ENCODE peak calls at places on chromosome 13, in five cellular contexts. J is neuronal stem cell, S is H1, K is H9, T is mesenchymal stem cell. X is an unnamed sample.

GRCh38 chr13:101714195-101714594 is 261.7 kb downstream of the ITGBL1 start:
- DNase-seq in S (no peak), T (no peak), J (no peak), K (no peak), X (no peak)

GRCh38 chr13:95710313-95710712 is 33.4 kb downstream of the DNAJC3 start:
- DNase-seq in T (peak), K (no peak), S (no peak), J (no peak), X (no peak)

GRCh38 chr13:52852444-52852843 is 4.0 kb upstream of the PCDH8 start:
- DNase-seq in S (no peak), J (no peak), T (no peak), K (no peak), X (no peak)

GRCh38 chr13:45678282-45678681 is 23.8 kb upstream of the CBY2 start:
- DNase-seq in K (no peak), T (no peak), S (no peak), J (peak), X (peak)

GRCh38 chr13:77565635-77566034 is 30.1 kb downstream of the SCEL start:
- DNase-seq in J (peak), T (peak), K (no peak), S (no peak), X (peak)

GRCh38 chr13:99865420-99865930 is 106.1 kb downstream of the ZIC5 start:
- DNase-seq in T (no peak), S (no peak), K (no peak), J (no peak), X (no peak)

GRCh38 chr13:112510002-112510780 is 77.8 kb downstream of the TUBGCP3 start:
- DNase-seq in J (peak), K (peak), T (peak), S (peak), X (peak)

GRCh38 chr13:44354322-44354721 is 19.3 kb upstream of the SERP2 start:
- DNase-seq in T (no peak), K (no peak), S (no peak), J (no peak), X (no peak)

GRCh38 chr13:47846886-47847285 is 154.2 kb downstream of the SUCLA2 start:
- DNase-seq in S (no peak), T (peak), K (no peak), J (no peak), X (no peak)

GRCh38 chr13:112140366-112140765 is 73.4 kb downstream of the SOX1 start:
- DNase-seq in K (no peak), T (no peak), J (no peak), S (no peak), X (no peak)

GRCh38 chr13:107551521-107551920 is 663.8 kb downstream of the LIG4 start:
- DNase-seq in T (no peak), J (no peak), S (no peak), K (no peak), X (no peak)

GRCh38 chr13:39876258-39876657 is 220.8 kb downstream of the COG6 start:
- DNase-seq in K (no peak), T (peak), S (no peak), J (no peak), X (peak)

GRCh38 chr13:45196091-45196490 is 4.8 kb downstream of the KCTD4 start:
- DNase-seq in K (no peak), T (no peak), S (no peak), J (no peak), X (no peak)

GRCh38 chr13:27634231-27634630 is 12.5 kb downstream of the POLR1D start:
- DNase-seq in T (no peak), K (no peak), S (no peak), J (no peak), X (no peak)

GRCh38 chr13:36959438-36960116 is 39.5 kb upstream of the SMAD9 start:
- DNase-seq in T (no peak), K (no peak), S (no peak), J (no peak), X (no peak)

GRCh38 chr13:25018729-25019115 is 77.2 kb upstream of the PABPC3 start:
- DNase-seq in K (peak), J (no peak), T (no peak), S (no peak), X (no peak)

GRCh38 chr13:94705081-94705751 is 7.1 kb downstream of the SOX21 start:
- DNase-seq in T (no peak), J (no peak), S (peak), K (peak), X (no peak)

DNA sequence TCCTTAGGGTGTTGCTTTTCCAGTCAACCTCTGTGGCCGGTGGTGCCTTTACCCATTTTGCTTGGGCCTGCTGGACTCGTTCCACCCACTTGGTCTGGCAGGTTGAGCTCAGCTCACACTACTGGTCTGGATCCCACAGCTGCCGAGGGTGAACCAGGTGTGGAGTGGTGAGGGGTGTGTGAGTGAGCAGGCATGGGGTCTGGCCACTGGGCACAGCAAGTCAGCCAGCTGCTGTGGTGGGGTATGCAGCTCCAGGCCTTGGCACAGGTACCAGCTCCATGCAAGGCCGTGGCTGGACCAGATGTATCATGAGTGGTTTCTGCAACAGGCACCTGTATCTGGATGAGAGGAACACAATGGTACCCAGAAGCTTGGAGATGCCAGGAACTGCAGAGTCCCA is 277.6 kb upstream of the KLHL1 start:
- DNase-seq in S (no peak), K (no peak), J (no peak), T (no peak), X (no peak)
- H3K23ac ChIP-seq in S (no peak), K (no peak), J (no peak), T (no peak), X (no peak)

GRCh38 chr13:42538996-42539395 is 35.0 kb upstream of the TNFSF11 start:
- DNase-seq in K (no peak), T (no peak), J (no peak), S (no peak), X (no peak)

GRCh38 chr13:42532561-42533335 is 41.2 kb upstream of the TNFSF11 start:
- DNase-seq in K (no peak), T (no peak), J (no peak), S (no peak), X (no peak)

GRCh38 chr13:42534785-42535184 is 39.2 kb upstream of the TNFSF11 start:
- DNase-seq in K (no peak), J (no peak), S (no peak), T (no peak), X (no peak)

DNA sequence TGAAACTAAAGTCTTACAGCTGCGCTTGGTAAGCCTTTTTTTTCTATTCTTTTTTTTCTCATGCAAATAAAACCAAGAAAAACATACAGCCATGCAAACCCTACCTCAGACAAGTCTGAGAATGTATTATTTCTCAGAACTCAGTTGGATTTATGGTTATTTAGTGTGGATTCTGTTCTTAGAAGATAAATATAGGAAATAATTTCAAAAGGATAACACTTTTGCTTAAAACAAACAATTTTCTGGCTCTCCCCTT is 40.7 kb upstream of the TNFSF11 start:
- DNase-seq in J (no peak), K (no peak), T (no peak), S (no peak), X (no peak)
- H3K23ac ChIP-seq in J (no peak), K (no peak), T (no peak), S (no peak), X (no peak)

GRCh38 chr13:51585696-51586095 is 1.4 kb downstream of the WDFY2 start:
- DNase-seq in K (no peak), T (peak), J (no peak), S (no peak), X (no peak)

GRCh38 chr13:51583469-51583874 is 790 bp upstream of the WDFY2 start:
- DNase-seq in T (no peak), K (no peak), S (no peak), J (no peak), X (no peak)

GRCh38 chr13:51583875-51584730 is at the start of gene WDFY2:
- DNase-seq in S (peak), J (peak), K (peak), T (peak), X (peak)

GRCh38 chr13:51584731-51585191 is 499 bp downstream of the WDFY2 start:
- DNase-seq in J (peak), T (peak), S (peak), K (peak), X (peak)

GRCh38 chr13:51585234-51585672 is 991 bp downstream of the WDFY2 start:
- DNase-seq in T (peak), S (no peak), K (no peak), J (no peak), X (no peak)
- H3K23ac ChIP-seq in T (peak), S (no peak), K (no peak), J (no peak), X (no peak)

GRCh38 chr13:30329009-30329585 is 21.7 kb upstream of the KATNAL1 start:
- DNase-seq in K (no peak), J (no peak), T (no peak), S (no peak), X (no peak)
- H3K23ac ChIP-seq in K (no peak), J (no peak), T (no peak), S (no peak), X (no peak)

DNA sequence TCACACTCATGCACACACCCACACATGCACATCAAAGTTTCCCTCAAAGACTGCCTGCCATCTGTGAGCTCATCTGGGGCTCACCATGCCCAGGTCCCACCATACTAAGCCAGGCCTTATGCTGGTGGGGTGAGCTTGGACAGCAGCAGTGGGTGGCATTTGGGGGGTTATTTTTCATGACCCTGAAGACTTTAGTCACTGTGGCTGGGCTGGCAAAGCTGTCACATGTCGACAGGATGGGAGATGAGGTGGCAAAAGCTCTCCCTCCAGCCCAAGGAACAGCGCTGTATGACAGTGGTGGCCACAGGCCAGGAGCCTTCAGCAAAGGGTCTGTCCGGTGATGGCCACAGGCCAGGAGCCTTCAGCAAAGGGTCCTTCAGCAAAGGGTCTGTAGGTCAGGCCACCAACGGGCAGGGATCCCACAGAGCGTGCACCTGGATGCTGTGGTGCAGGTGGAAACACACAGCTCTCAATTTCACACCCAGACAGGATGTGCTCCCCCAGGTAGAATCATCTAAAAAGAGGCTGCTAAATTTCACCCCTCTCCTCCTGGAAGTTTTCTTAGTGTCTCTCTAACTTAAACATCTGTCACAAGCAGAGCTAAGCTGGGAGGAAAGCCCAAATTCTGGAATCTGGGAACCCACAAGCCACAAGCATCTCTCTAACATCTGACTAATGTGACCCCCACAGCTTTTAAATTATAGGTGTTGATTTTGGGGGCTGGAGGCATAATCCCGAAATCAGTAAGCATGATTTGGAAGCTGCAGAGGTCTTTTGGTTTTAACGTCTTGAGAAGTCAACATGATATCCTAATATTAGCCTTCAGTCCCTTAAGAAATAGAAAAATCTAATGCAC is 23.1 kb downstream of the COL4A1 start:
- DNase-seq in K (no peak), J (no peak), T (no peak), S (no peak), X (no peak)
- H3K23ac ChIP-seq in K (no peak), J (peak), T (no peak), S (no peak), X (peak)

GRCh38 chr13:21075303-21076264 is 14.2 kb upstream of the LATS2 start:
- DNase-seq in S (peak), K (peak), T (peak), J (no peak), X (peak)
- H3K23ac ChIP-seq in S (no peak), K (no peak), T (no peak), J (no peak), X (no peak)

GRCh38 chr13:110405597-110406450 is 98.7 kb downstream of the COL4A2 start:
- DNase-seq in S (no peak), T (peak), K (no peak), J (no peak), X (no peak)
- H3K23ac ChIP-seq in S (no peak), T (no peak), K (no peak), J (no peak), X (no peak)

DNA sequence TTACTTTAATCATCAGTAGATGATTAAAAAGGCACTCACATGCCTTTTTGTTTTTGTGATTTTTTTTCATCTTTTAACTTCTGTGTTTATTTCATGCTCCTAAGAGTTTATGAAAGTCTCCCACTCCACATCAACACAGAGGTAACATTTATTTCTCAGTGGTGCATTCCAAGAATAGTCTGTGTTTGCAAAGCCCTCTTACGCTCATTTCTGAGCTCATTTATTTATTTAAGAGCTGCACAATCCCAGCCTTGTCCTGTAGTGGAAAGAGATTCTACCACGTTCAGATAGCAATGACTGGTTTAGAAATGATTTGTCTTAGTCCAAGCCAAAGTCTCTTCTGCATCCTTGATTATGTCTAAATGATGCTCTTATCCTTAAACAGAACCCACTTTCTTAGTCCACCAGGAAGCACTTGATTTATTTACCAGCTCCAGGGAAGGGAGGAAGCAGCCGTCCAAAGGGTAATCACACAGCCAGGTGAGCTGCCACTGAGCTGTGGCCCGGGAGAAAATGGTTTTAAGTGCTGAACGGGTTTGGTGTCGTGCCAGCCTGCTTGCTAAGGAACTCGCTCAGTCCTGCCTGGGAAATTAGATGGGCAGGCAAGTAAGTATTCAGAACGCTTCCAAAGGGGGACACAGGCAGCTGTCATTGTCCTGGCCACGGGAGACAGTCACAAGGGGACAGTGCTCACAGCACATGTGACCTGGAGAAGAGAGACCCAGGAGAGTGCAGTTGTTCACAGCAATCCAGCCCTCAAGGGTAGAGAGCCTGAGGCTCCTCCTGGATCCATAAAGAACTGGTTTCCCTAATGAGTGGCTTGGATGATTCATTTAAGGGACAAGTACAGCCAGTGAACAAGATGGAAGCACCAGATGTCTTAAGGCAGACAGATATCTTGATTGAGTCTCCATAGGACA is 131.8 kb upstream of the WASF3 start:
- DNase-seq in J (no peak), K (no peak), T (peak), S (no peak), X (no peak)
- H3K23ac ChIP-seq in J (no peak), K (no peak), T (no peak), S (no peak), X (no peak)

GRCh38 chr13:23680836-23681235 is 110.6 kb downstream of the TNFRSF19 start:
- DNase-seq in K (no peak), J (no peak), T (no peak), S (no peak), X (no peak)
- H3K23ac ChIP-seq in K (no peak), J (no peak), T (no peak), S (no peak), X (no peak)

X was measured in mesendoderm.